ENCODE peak calls at places on chromosome X, in ten cellular contexts. One of them, this sample, is unnamed.

GRCh38 chrX:118627084-118627758 is 100.2 kb upstream of the IL13RA1 start:
- DNase-seq in NCI-H524: peak
- DNase-seq in cardiac fibroblast: peak
- DNase-seq in AG09319: no peak
- DNase-seq in colonic mucosa: no peak
- DNase-seq in GM13976: peak
- DNase-seq in HT1080: no peak
- DNase-seq in lower leg skin: no peak
- DNase-seq in endothelial cell: no peak
- DNase-seq in H54: no peak
- DNase-seq in this sample: no peak

GRCh38 chrX:64580035-64580434 is 184.8 kb upstream of the MTMR8 start:
- DNase-seq in NCI-H524: peak
- DNase-seq in cardiac fibroblast: no peak
- DNase-seq in AG09319: no peak
- DNase-seq in colonic mucosa: no peak
- DNase-seq in GM13976: no peak
- DNase-seq in HT1080: no peak
- DNase-seq in lower leg skin: no peak
- DNase-seq in endothelial cell: no peak
- DNase-seq in H54: no peak
- DNase-seq in this sample: no peak

GRCh38 chrX:10157545-10157944 is 770 bp downstream of the CLCN4 start:
- DNase-seq in NCI-H524: no peak
- DNase-seq in cardiac fibroblast: peak
- DNase-seq in AG09319: no peak
- DNase-seq in colonic mucosa: no peak
- DNase-seq in GM13976: no peak
- DNase-seq in HT1080: no peak
- DNase-seq in lower leg skin: no peak
- DNase-seq in endothelial cell: no peak
- DNase-seq in H54: no peak
- DNase-seq in this sample: no peak

GRCh38 chrX:49116076-49116475 is 7.5 kb downstream of the GPKOW start:
- DNase-seq in NCI-H524: no peak
- DNase-seq in cardiac fibroblast: no peak
- DNase-seq in AG09319: no peak
- DNase-seq in colonic mucosa: no peak
- DNase-seq in GM13976: no peak
- DNase-seq in HT1080: no peak
- DNase-seq in lower leg skin: no peak
- DNase-seq in endothelial cell: no peak
- DNase-seq in H54: no peak
- DNase-seq in this sample: no peak

GRCh38 chrX:49029876-49030275 is 13.3 kb downstream of the TFE3 start:
- DNase-seq in NCI-H524: no peak
- DNase-seq in cardiac fibroblast: no peak
- DNase-seq in AG09319: no peak
- DNase-seq in colonic mucosa: peak
- DNase-seq in GM13976: no peak
- DNase-seq in HT1080: no peak
- DNase-seq in lower leg skin: no peak
- DNase-seq in endothelial cell: no peak
- DNase-seq in H54: no peak
- DNase-seq in this sample: no peak

GRCh38 chrX:53347948-53348347 is 66.6 kb upstream of the IQSEC2 start:
- DNase-seq in NCI-H524: no peak
- DNase-seq in cardiac fibroblast: no peak
- DNase-seq in AG09319: no peak
- DNase-seq in colonic mucosa: no peak
- DNase-seq in GM13976: no peak
- DNase-seq in HT1080: no peak
- DNase-seq in lower leg skin: no peak
- DNase-seq in endothelial cell: no peak
- DNase-seq in H54: no peak
- DNase-seq in this sample: no peak

GRCh38 chrX:132023896-132024386 is 839 bp downstream of the STK26 start:
- DNase-seq in NCI-H524: peak
- DNase-seq in cardiac fibroblast: peak
- DNase-seq in AG09319: no peak
- DNase-seq in colonic mucosa: peak
- DNase-seq in GM13976: peak
- DNase-seq in HT1080: peak
- DNase-seq in lower leg skin: no peak
- DNase-seq in endothelial cell: no peak
- DNase-seq in H54: peak
- DNase-seq in this sample: peak

GRCh38 chrX:152259150-152259549 is 120.8 kb upstream of the MAGEA10 start:
- DNase-seq in NCI-H524: no peak
- DNase-seq in cardiac fibroblast: no peak
- DNase-seq in AG09319: no peak
- DNase-seq in colonic mucosa: no peak
- DNase-seq in GM13976: no peak
- DNase-seq in HT1080: no peak
- DNase-seq in lower leg skin: no peak
- DNase-seq in endothelial cell: no peak
- DNase-seq in H54: no peak
- DNase-seq in this sample: no peak

GRCh38 chrX:130055103-130055502 is 55.2 kb downstream of the ELF4 start:
- DNase-seq in NCI-H524: no peak
- DNase-seq in cardiac fibroblast: peak
- DNase-seq in AG09319: peak
- DNase-seq in colonic mucosa: no peak
- DNase-seq in GM13976: no peak
- DNase-seq in HT1080: no peak
- DNase-seq in lower leg skin: no peak
- DNase-seq in endothelial cell: no peak
- DNase-seq in H54: no peak
- DNase-seq in this sample: no peak

GRCh38 chrX:10582945-10583344 is 37.4 kb downstream of the MID1 start:
- DNase-seq in NCI-H524: no peak
- DNase-seq in cardiac fibroblast: peak
- DNase-seq in AG09319: no peak
- DNase-seq in colonic mucosa: no peak
- DNase-seq in GM13976: no peak
- DNase-seq in HT1080: peak
- DNase-seq in lower leg skin: no peak
- DNase-seq in endothelial cell: no peak
- DNase-seq in H54: no peak
- DNase-seq in this sample: no peak

GRCh38 chrX:100649550-100650356 is 5.8 kb downstream of the SRPX2 start:
- DNase-seq in NCI-H524: peak
- DNase-seq in cardiac fibroblast: peak
- DNase-seq in AG09319: peak
- DNase-seq in colonic mucosa: peak
- DNase-seq in GM13976: no peak
- DNase-seq in HT1080: peak
- DNase-seq in lower leg skin: peak
- DNase-seq in endothelial cell: peak
- DNase-seq in H54: no peak
- DNase-seq in this sample: peak

GRCh38 chrX:105533951-105534350 is 288.4 kb upstream of the NRK start:
- DNase-seq in NCI-H524: no peak
- DNase-seq in cardiac fibroblast: peak
- DNase-seq in AG09319: no peak
- DNase-seq in colonic mucosa: no peak
- DNase-seq in GM13976: no peak
- DNase-seq in HT1080: no peak
- DNase-seq in lower leg skin: no peak
- DNase-seq in endothelial cell: no peak
- DNase-seq in H54: no peak
- DNase-seq in this sample: no peak

GRCh38 chrX:40644821-40645358 is 2.5 kb downstream of the CXorf38 start:
- DNase-seq in NCI-H524: no peak
- DNase-seq in cardiac fibroblast: peak
- DNase-seq in AG09319: peak
- DNase-seq in colonic mucosa: peak
- DNase-seq in GM13976: peak
- DNase-seq in HT1080: peak
- DNase-seq in lower leg skin: peak
- DNase-seq in endothelial cell: no peak
- DNase-seq in H54: peak
- DNase-seq in this sample: peak

GRCh38 chrX:100976211-100976610 is 6.7 kb downstream of the ARL13A start:
- DNase-seq in NCI-H524: no peak
- DNase-seq in cardiac fibroblast: no peak
- DNase-seq in AG09319: no peak
- DNase-seq in colonic mucosa: no peak
- DNase-seq in GM13976: no peak
- DNase-seq in HT1080: no peak
- DNase-seq in lower leg skin: no peak
- DNase-seq in endothelial cell: no peak
- DNase-seq in H54: no peak
- DNase-seq in this sample: no peak

GRCh38 chrX:47515941-47516649 is 33.1 kb upstream of the ZNF41 start:
- DNase-seq in NCI-H524: no peak
- DNase-seq in cardiac fibroblast: peak
- DNase-seq in AG09319: no peak
- DNase-seq in colonic mucosa: no peak
- DNase-seq in GM13976: no peak
- DNase-seq in HT1080: peak
- DNase-seq in lower leg skin: no peak
- DNase-seq in endothelial cell: no peak
- DNase-seq in H54: no peak
- DNase-seq in this sample: no peak

GRCh38 chrX:2614911-2615310 is 76.2 kb upstream of the CD99 start:
- DNase-seq in NCI-H524: no peak
- DNase-seq in cardiac fibroblast: peak
- DNase-seq in AG09319: peak
- DNase-seq in colonic mucosa: no peak
- DNase-seq in GM13976: no peak
- DNase-seq in HT1080: peak
- DNase-seq in lower leg skin: peak
- DNase-seq in endothelial cell: no peak
- DNase-seq in H54: no peak
- DNase-seq in this sample: no peak

GRCh38 chrX:156004256-156004655 is 6.8 kb downstream of the IL9R start:
- DNase-seq in NCI-H524: no peak
- DNase-seq in cardiac fibroblast: peak
- DNase-seq in AG09319: no peak
- DNase-seq in colonic mucosa: no peak
- DNase-seq in GM13976: no peak
- DNase-seq in HT1080: no peak
- DNase-seq in lower leg skin: no peak
- DNase-seq in endothelial cell: no peak
- DNase-seq in H54: no peak
- DNase-seq in this sample: no peak

GRCh38 chrX:120380699-120381098 is 18.8 kb downstream of the ATP1B4 start:
- DNase-seq in NCI-H524: peak
- DNase-seq in cardiac fibroblast: peak
- DNase-seq in AG09319: no peak
- DNase-seq in colonic mucosa: no peak
- DNase-seq in GM13976: peak
- DNase-seq in HT1080: peak
- DNase-seq in lower leg skin: no peak
- DNase-seq in endothelial cell: peak
- DNase-seq in H54: no peak
- DNase-seq in this sample: no peak

GRCh38 chrX:133350751-133351150 is 64.5 kb downstream of the GPC4 start:
- DNase-seq in NCI-H524: no peak
- DNase-seq in cardiac fibroblast: peak
- DNase-seq in AG09319: no peak
- DNase-seq in colonic mucosa: peak
- DNase-seq in GM13976: no peak
- DNase-seq in HT1080: no peak
- DNase-seq in lower leg skin: peak
- DNase-seq in endothelial cell: no peak
- DNase-seq in H54: no peak
- DNase-seq in this sample: peak

GRCh38 chrX:8730812-8731578 is 942 bp downstream of the ANOS1 start:
- DNase-seq in NCI-H524: peak
- DNase-seq in cardiac fibroblast: no peak
- DNase-seq in AG09319: no peak
- DNase-seq in colonic mucosa: no peak
- DNase-seq in GM13976: no peak
- DNase-seq in HT1080: no peak
- DNase-seq in lower leg skin: no peak
- DNase-seq in endothelial cell: peak
- DNase-seq in H54: no peak
- DNase-seq in this sample: no peak

GRCh38 chrX:137166591-137166990 is 132.8 kb upstream of the GPR101 start:
- DNase-seq in NCI-H524: peak
- DNase-seq in cardiac fibroblast: no peak
- DNase-seq in AG09319: no peak
- DNase-seq in colonic mucosa: peak
- DNase-seq in GM13976: no peak
- DNase-seq in HT1080: no peak
- DNase-seq in lower leg skin: no peak
- DNase-seq in endothelial cell: peak
- DNase-seq in H54: no peak
- DNase-seq in this sample: no peak

GRCh38 chrX:45850197-45850774 is 649.6 kb upstream of the DIPK2B start:
- DNase-seq in NCI-H524: peak
- DNase-seq in cardiac fibroblast: peak
- DNase-seq in AG09319: no peak
- DNase-seq in colonic mucosa: peak
- DNase-seq in GM13976: peak
- DNase-seq in HT1080: peak
- DNase-seq in lower leg skin: no peak
- DNase-seq in endothelial cell: peak
- DNase-seq in H54: no peak
- DNase-seq in this sample: no peak

GRCh38 chrX:134416106-134416505 is 43.9 kb upstream of the HPRT1 start:
- DNase-seq in NCI-H524: no peak
- DNase-seq in cardiac fibroblast: no peak
- DNase-seq in AG09319: no peak
- DNase-seq in colonic mucosa: no peak
- DNase-seq in GM13976: no peak
- DNase-seq in HT1080: no peak
- DNase-seq in lower leg skin: no peak
- DNase-seq in endothelial cell: no peak
- DNase-seq in H54: no peak
- DNase-seq in this sample: no peak

GRCh38 chrX:132187451-132187850 is 31.8 kb downstream of the RAP2C start:
- DNase-seq in NCI-H524: no peak
- DNase-seq in cardiac fibroblast: no peak
- DNase-seq in AG09319: no peak
- DNase-seq in colonic mucosa: no peak
- DNase-seq in GM13976: no peak
- DNase-seq in HT1080: no peak
- DNase-seq in lower leg skin: no peak
- DNase-seq in endothelial cell: no peak
- DNase-seq in H54: no peak
- DNase-seq in this sample: no peak

GRCh38 chrX:150544222-150544787 is 24.1 kb upstream of the MTM1 start:
- DNase-seq in NCI-H524: no peak
- DNase-seq in cardiac fibroblast: no peak
- DNase-seq in AG09319: no peak
- DNase-seq in colonic mucosa: peak
- DNase-seq in GM13976: peak
- DNase-seq in HT1080: peak
- DNase-seq in lower leg skin: no peak
- DNase-seq in endothelial cell: no peak
- DNase-seq in H54: no peak
- DNase-seq in this sample: no peak

GRCh38 chrX:72255445-72255844 is 16.6 kb upstream of the ERCC6L start:
- DNase-seq in NCI-H524: peak
- DNase-seq in cardiac fibroblast: no peak
- DNase-seq in AG09319: no peak
- DNase-seq in colonic mucosa: peak
- DNase-seq in GM13976: no peak
- DNase-seq in HT1080: no peak
- DNase-seq in lower leg skin: no peak
- DNase-seq in endothelial cell: peak
- DNase-seq in H54: no peak
- DNase-seq in this sample: peak

GRCh38 chrX:135112743-135113142 is 7.6 kb downstream of the ETDB start:
- DNase-seq in NCI-H524: no peak
- DNase-seq in cardiac fibroblast: no peak
- DNase-seq in AG09319: no peak
- DNase-seq in colonic mucosa: no peak
- DNase-seq in GM13976: no peak
- DNase-seq in HT1080: no peak
- DNase-seq in lower leg skin: no peak
- DNase-seq in endothelial cell: no peak
- DNase-seq in H54: no peak
- DNase-seq in this sample: no peak

GRCh38 chrX:24759786-24760185 is 66.1 kb downstream of the POLA1 start:
- DNase-seq in NCI-H524: no peak
- DNase-seq in cardiac fibroblast: no peak
- DNase-seq in AG09319: no peak
- DNase-seq in colonic mucosa: no peak
- DNase-seq in GM13976: no peak
- DNase-seq in HT1080: no peak
- DNase-seq in lower leg skin: no peak
- DNase-seq in endothelial cell: no peak
- DNase-seq in H54: no peak
- DNase-seq in this sample: no peak